ENCODE peak calls at places on chromosomes 2 and 18, in ten cellular contexts. One of them, this sample, is unnamed.

GRCh38 chr2:28587526-28588230 is 91.8 kb downstream of the PLB1 start:
- DNase-seq in MCF 10A: no peak
- DNase-seq in fibroblast of mammary gland: no peak
- DNase-seq in GM12865: no peak
- DNase-seq in stomach: no peak
- DNase-seq in cardiac fibroblast: peak; percentile 18
- DNase-seq in natural killer cell: no peak
- DNase-seq in ascending aorta: no peak
- DNase-seq in body of pancreas: peak; percentile 29
- DNase-seq in AG09309: no peak
- DNase-seq in this sample: peak; percentile 22

GRCh38 chr2:25825238-25825637 is 53.0 kb downstream of the ASXL2 start:
- DNase-seq in AG09309: no peak
- DNase-seq in GM12865: peak; percentile 21
- DNase-seq in ascending aorta: no peak
- DNase-seq in MCF 10A: peak; percentile 46
- DNase-seq in fibroblast of mammary gland: no peak
- DNase-seq in stomach: no peak
- DNase-seq in natural killer cell: no peak
- DNase-seq in cardiac fibroblast: no peak
- DNase-seq in body of pancreas: no peak
- DNase-seq in this sample: no peak

GRCh38 chr2:216133392-216133791 is 24.2 kb downstream of the XRCC5 start:
- DNase-seq in stomach: no peak
- DNase-seq in GM12865: no peak
- DNase-seq in cardiac fibroblast: peak; percentile 23
- DNase-seq in fibroblast of mammary gland: no peak
- DNase-seq in MCF 10A: no peak
- DNase-seq in body of pancreas: no peak
- DNase-seq in ascending aorta: no peak
- DNase-seq in natural killer cell: no peak
- DNase-seq in AG09309: no peak
- DNase-seq in this sample: no peak

GRCh38 chr2:33021542-33022259 is 74.9 kb downstream of the LTBP1 start:
- DNase-seq in GM12865: no peak
- DNase-seq in stomach: no peak
- DNase-seq in AG09309: no peak
- DNase-seq in body of pancreas: no peak
- DNase-seq in ascending aorta: no peak
- DNase-seq in natural killer cell: no peak
- DNase-seq in cardiac fibroblast: peak; percentile 89
- DNase-seq in fibroblast of mammary gland: peak; percentile 75
- DNase-seq in MCF 10A: no peak
- DNase-seq in this sample: no peak

GRCh38 chr2:78416625-78417300 is 608.7 kb upstream of the REG3G start:
- DNase-seq in natural killer cell: no peak
- DNase-seq in GM12865: no peak
- DNase-seq in ascending aorta: no peak
- DNase-seq in fibroblast of mammary gland: no peak
- DNase-seq in cardiac fibroblast: no peak
- DNase-seq in MCF 10A: no peak
- DNase-seq in body of pancreas: no peak
- DNase-seq in AG09309: no peak
- DNase-seq in stomach: no peak
- DNase-seq in this sample: no peak

GRCh38 chr2:228846161-228846560 is 424.9 kb downstream of the PID1 start:
- DNase-seq in AG09309: no peak
- DNase-seq in natural killer cell: no peak
- DNase-seq in ascending aorta: no peak
- DNase-seq in fibroblast of mammary gland: no peak
- DNase-seq in body of pancreas: no peak
- DNase-seq in GM12865: no peak
- DNase-seq in cardiac fibroblast: no peak
- DNase-seq in MCF 10A: no peak
- DNase-seq in stomach: no peak
- DNase-seq in this sample: no peak

GRCh38 chr2:38433607-38433975 is 56.5 kb upstream of the ATL2 start:
- DNase-seq in AG09309: no peak
- DNase-seq in GM12865: no peak
- DNase-seq in body of pancreas: no peak
- DNase-seq in fibroblast of mammary gland: peak; percentile 23
- DNase-seq in ascending aorta: no peak
- DNase-seq in MCF 10A: peak; percentile 64
- DNase-seq in natural killer cell: no peak
- DNase-seq in stomach: no peak
- DNase-seq in cardiac fibroblast: no peak
- DNase-seq in this sample: no peak

GRCh38 chr2:7572460-7572859 is 655.2 kb downstream of the RNF144A start:
- DNase-seq in AG09309: no peak
- DNase-seq in fibroblast of mammary gland: no peak
- DNase-seq in cardiac fibroblast: no peak
- DNase-seq in body of pancreas: no peak
- DNase-seq in ascending aorta: no peak
- DNase-seq in stomach: no peak
- DNase-seq in MCF 10A: no peak
- DNase-seq in GM12865: no peak
- DNase-seq in natural killer cell: no peak
- DNase-seq in this sample: no peak

GRCh38 chr2:12014088-12014960 is 267.9 kb downstream of the LPIN1 start:
- DNase-seq in body of pancreas: no peak
- DNase-seq in cardiac fibroblast: peak; percentile 24
- DNase-seq in natural killer cell: no peak
- DNase-seq in GM12865: no peak
- DNase-seq in AG09309: peak; percentile 68
- DNase-seq in ascending aorta: no peak
- DNase-seq in stomach: no peak
- DNase-seq in MCF 10A: no peak
- DNase-seq in fibroblast of mammary gland: peak; percentile 46
- DNase-seq in this sample: peak; percentile 49

GRCh38 chr18:14948163-14948540 is 200.2 kb downstream of the ANKRD30B start:
- DNase-seq in natural killer cell: no peak
- DNase-seq in body of pancreas: no peak
- DNase-seq in GM12865: no peak
- DNase-seq in ascending aorta: no peak
- DNase-seq in MCF 10A: no peak
- DNase-seq in fibroblast of mammary gland: no peak
- DNase-seq in AG09309: no peak
- DNase-seq in cardiac fibroblast: no peak
- DNase-seq in stomach: no peak
- DNase-seq in this sample: no peak

GRCh38 chr2:122340246-122340645 is 584.8 kb downstream of the TSN start:
- DNase-seq in stomach: no peak
- DNase-seq in body of pancreas: no peak
- DNase-seq in MCF 10A: peak; percentile 41
- DNase-seq in natural killer cell: no peak
- DNase-seq in GM12865: peak; percentile 47
- DNase-seq in cardiac fibroblast: peak; percentile 57
- DNase-seq in ascending aorta: no peak
- DNase-seq in AG09309: no peak
- DNase-seq in fibroblast of mammary gland: no peak
- DNase-seq in this sample: no peak

GRCh38 chr2:200728630-200729029 is 83.1 kb upstream of the BZW1 start:
- DNase-seq in AG09309: no peak
- DNase-seq in natural killer cell: no peak
- DNase-seq in stomach: no peak
- DNase-seq in body of pancreas: no peak
- DNase-seq in cardiac fibroblast: peak; percentile 89
- DNase-seq in MCF 10A: peak; percentile 96
- DNase-seq in fibroblast of mammary gland: peak; percentile 78
- DNase-seq in ascending aorta: no peak
- DNase-seq in GM12865: no peak
- DNase-seq in this sample: no peak

GRCh38 chr2:111202266-111203040 is 81.7 kb downstream of the BCL2L11 start:
- DNase-seq in fibroblast of mammary gland: peak; percentile 41
- DNase-seq in ascending aorta: no peak
- DNase-seq in cardiac fibroblast: peak; percentile 61
- DNase-seq in MCF 10A: no peak
- DNase-seq in GM12865: no peak
- DNase-seq in natural killer cell: no peak
- DNase-seq in stomach: no peak
- DNase-seq in AG09309: no peak
- DNase-seq in body of pancreas: no peak
- DNase-seq in this sample: no peak

DNA sequence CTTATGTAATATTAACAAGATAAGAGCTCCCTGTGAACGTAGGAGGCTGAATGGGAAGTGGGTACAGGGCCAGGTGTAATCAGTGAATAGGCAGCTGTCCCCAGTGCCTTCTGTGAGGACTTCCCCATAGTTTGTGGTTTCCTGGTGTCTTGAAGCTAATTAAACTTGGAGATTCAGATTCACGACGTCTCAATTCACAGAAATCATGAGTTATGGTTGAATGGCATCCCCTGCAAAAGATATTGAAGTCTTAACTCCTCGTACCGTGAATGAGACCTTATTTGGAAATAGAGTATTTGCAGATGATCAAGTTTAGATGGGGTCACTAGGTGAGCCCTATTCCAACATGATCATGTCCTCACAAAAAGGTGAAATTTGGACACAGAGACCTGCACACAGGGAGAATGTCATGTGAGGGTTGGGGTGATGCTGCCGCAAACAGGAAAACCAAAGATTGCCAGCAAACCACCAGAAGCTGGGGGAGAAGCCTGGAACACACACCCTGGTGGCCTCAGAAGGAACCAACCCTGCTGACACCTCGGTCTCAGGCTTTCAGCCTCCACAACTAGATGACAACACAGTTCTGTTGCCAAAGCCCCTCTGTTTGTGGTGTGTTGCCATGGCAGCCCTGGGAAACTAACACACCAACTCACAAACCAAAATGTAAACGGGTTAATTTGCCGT is 13.2 kb downstream of the ARL4C start:
- DNase-seq in cardiac fibroblast: peak; percentile 13
- DNase-seq in MCF 10A: no peak
- DNase-seq in stomach: no peak
- DNase-seq in GM12865: peak; percentile 77
- DNase-seq in fibroblast of mammary gland: no peak
- DNase-seq in natural killer cell: peak; percentile 86
- DNase-seq in ascending aorta: peak; percentile 31
- DNase-seq in AG09309: no peak
- DNase-seq in body of pancreas: no peak
- DNase-seq in this sample: peak; percentile 69
- TF ChIP-seq CTCF in cardiac fibroblast: peak; percentile 29
- TF ChIP-seq CTCF in MCF 10A: no peak
- TF ChIP-seq CTCF in stomach: no peak
- TF ChIP-seq CTCF in GM12865: peak; percentile 51
- TF ChIP-seq CTCF in fibroblast of mammary gland: peak; percentile 11
- TF ChIP-seq CTCF in natural killer cell: peak; percentile 47
- TF ChIP-seq CTCF in ascending aorta: no peak
- TF ChIP-seq CTCF in AG09309: peak; percentile 16
- TF ChIP-seq CTCF in body of pancreas: no peak
- TF ChIP-seq CTCF in this sample: peak; percentile 68

GRCh38 chr2:140085674-140086073 is 1305.5 kb upstream of the NXPH2 start:
- DNase-seq in MCF 10A: no peak
- DNase-seq in stomach: no peak
- DNase-seq in fibroblast of mammary gland: peak; percentile 7
- DNase-seq in body of pancreas: no peak
- DNase-seq in AG09309: no peak
- DNase-seq in natural killer cell: no peak
- DNase-seq in GM12865: no peak
- DNase-seq in ascending aorta: no peak
- DNase-seq in cardiac fibroblast: no peak
- DNase-seq in this sample: no peak
- TF ChIP-seq CTCF in MCF 10A: no peak
- TF ChIP-seq CTCF in stomach: no peak
- TF ChIP-seq CTCF in fibroblast of mammary gland: peak; percentile 11
- TF ChIP-seq CTCF in body of pancreas: no peak
- TF ChIP-seq CTCF in AG09309: no peak
- TF ChIP-seq CTCF in natural killer cell: no peak
- TF ChIP-seq CTCF in GM12865: no peak
- TF ChIP-seq CTCF in ascending aorta: no peak
- TF ChIP-seq CTCF in cardiac fibroblast: no peak
- TF ChIP-seq CTCF in this sample: no peak

GRCh38 chr18:59265246-59266018 is 7.8 kb downstream of the RAX start:
- DNase-seq in cardiac fibroblast: no peak
- DNase-seq in natural killer cell: no peak
- DNase-seq in fibroblast of mammary gland: no peak
- DNase-seq in body of pancreas: peak; percentile 37
- DNase-seq in stomach: no peak
- DNase-seq in MCF 10A: no peak
- DNase-seq in GM12865: peak; percentile 21
- DNase-seq in ascending aorta: no peak
- DNase-seq in AG09309: no peak
- DNase-seq in this sample: no peak

GRCh38 chr18:59266876-59267510 is 6.3 kb downstream of the RAX start:
- DNase-seq in body of pancreas: no peak
- DNase-seq in AG09309: no peak
- DNase-seq in ascending aorta: no peak
- DNase-seq in MCF 10A: no peak
- DNase-seq in natural killer cell: no peak
- DNase-seq in GM12865: no peak
- DNase-seq in fibroblast of mammary gland: no peak
- DNase-seq in cardiac fibroblast: no peak
- DNase-seq in stomach: no peak
- DNase-seq in this sample: no peak

GRCh38 chr18:59266019-59266369 is 7.3 kb downstream of the RAX start:
- DNase-seq in ascending aorta: no peak
- DNase-seq in natural killer cell: no peak
- DNase-seq in AG09309: no peak
- DNase-seq in fibroblast of mammary gland: no peak
- DNase-seq in cardiac fibroblast: no peak
- DNase-seq in body of pancreas: no peak
- DNase-seq in MCF 10A: no peak
- DNase-seq in GM12865: no peak
- DNase-seq in stomach: no peak
- DNase-seq in this sample: no peak

GRCh38 chr18:59267511-59268126 is 5.6 kb downstream of the RAX start:
- DNase-seq in AG09309: no peak
- DNase-seq in MCF 10A: no peak
- DNase-seq in body of pancreas: no peak
- DNase-seq in fibroblast of mammary gland: no peak
- DNase-seq in cardiac fibroblast: no peak
- DNase-seq in stomach: no peak
- DNase-seq in GM12865: no peak
- DNase-seq in natural killer cell: no peak
- DNase-seq in ascending aorta: no peak
- DNase-seq in this sample: no peak

DNA sequence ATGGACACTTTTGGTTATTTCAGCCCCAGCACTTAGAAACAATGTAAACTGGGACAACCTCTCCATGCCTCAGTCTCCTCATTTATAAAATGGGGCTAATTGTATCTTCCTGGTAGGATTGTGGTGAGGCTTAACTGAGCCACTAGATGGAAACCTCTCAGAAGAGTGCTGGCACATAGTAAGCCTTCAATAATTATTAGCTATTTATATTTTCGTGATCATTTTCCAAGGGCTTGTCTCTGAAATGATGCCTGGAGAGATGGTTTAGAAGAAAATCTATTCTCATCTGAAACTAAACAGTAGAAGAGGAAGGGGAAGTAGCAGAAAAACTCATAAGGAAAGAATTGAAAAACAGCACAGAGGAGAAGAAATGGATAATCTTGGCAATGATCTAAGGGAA is 6.8 kb downstream of the RAX start:
- DNase-seq in body of pancreas: no peak
- DNase-seq in cardiac fibroblast: no peak
- DNase-seq in ascending aorta: no peak
- DNase-seq in MCF 10A: no peak
- DNase-seq in natural killer cell: no peak
- DNase-seq in stomach: no peak
- DNase-seq in GM12865: no peak
- DNase-seq in fibroblast of mammary gland: no peak
- DNase-seq in AG09309: no peak
- DNase-seq in this sample: no peak
- TF ChIP-seq CTCF in body of pancreas: no peak
- TF ChIP-seq CTCF in cardiac fibroblast: no peak
- TF ChIP-seq CTCF in ascending aorta: no peak
- TF ChIP-seq CTCF in MCF 10A: no peak
- TF ChIP-seq CTCF in natural killer cell: no peak
- TF ChIP-seq CTCF in stomach: no peak
- TF ChIP-seq CTCF in GM12865: no peak
- TF ChIP-seq CTCF in fibroblast of mammary gland: no peak
- TF ChIP-seq CTCF in AG09309: no peak
- TF ChIP-seq CTCF in this sample: no peak

GRCh38 chr2:211568439-211568838 is 970.2 kb downstream of the ERBB4 start:
- DNase-seq in AG09309: no peak
- DNase-seq in GM12865: no peak
- DNase-seq in MCF 10A: no peak
- DNase-seq in ascending aorta: no peak
- DNase-seq in fibroblast of mammary gland: no peak
- DNase-seq in stomach: no peak
- DNase-seq in natural killer cell: no peak
- DNase-seq in body of pancreas: no peak
- DNase-seq in cardiac fibroblast: no peak
- DNase-seq in this sample: no peak
- TF ChIP-seq CTCF in AG09309: no peak
- TF ChIP-seq CTCF in GM12865: no peak
- TF ChIP-seq CTCF in MCF 10A: no peak
- TF ChIP-seq CTCF in ascending aorta: no peak
- TF ChIP-seq CTCF in fibroblast of mammary gland: no peak
- TF ChIP-seq CTCF in stomach: no peak
- TF ChIP-seq CTCF in natural killer cell: no peak
- TF ChIP-seq CTCF in body of pancreas: no peak
- TF ChIP-seq CTCF in cardiac fibroblast: no peak
- TF ChIP-seq CTCF in this sample: no peak

This sample was measured in CD14-positive monocyte.